ENCODE peak calls at places on chromosomes 16 and 17, in nine cellular contexts. One of them, this sample, is unnamed.

GRCh38 chr17:3968886-3969524 is 4.8 kb upstream of the ATP2A3 start:
- DNase-seq in foreskin fibroblast: no peak
- DNase-seq in fibroblast of lung: no peak
- DNase-seq in progenitor cell of endocrine pancreas: no peak
- DNase-seq in body of pancreas: no peak
- DNase-seq in heart right ventricle: no peak
- DNase-seq in neural progenitor cell: no peak
- DNase-seq in BJ: no peak
- DNase-seq in NB4: no peak
- DNase-seq in this sample: no peak

GRCh38 chr17:39812466-39812865 is 51.6 kb downstream of the IKZF3 start:
- DNase-seq in foreskin fibroblast: no peak
- DNase-seq in fibroblast of lung: no peak
- DNase-seq in heart right ventricle: no peak
- DNase-seq in body of pancreas: peak
- DNase-seq in BJ: no peak
- DNase-seq in progenitor cell of endocrine pancreas: no peak
- DNase-seq in neural progenitor cell: no peak
- DNase-seq in NB4: no peak
- DNase-seq in this sample: no peak

GRCh38 chr16:69040144-69040909 is 65.1 kb upstream of the HAS3 start:
- DNase-seq in heart right ventricle: no peak
- DNase-seq in progenitor cell of endocrine pancreas: no peak
- DNase-seq in BJ: no peak
- DNase-seq in foreskin fibroblast: peak
- DNase-seq in NB4: peak
- DNase-seq in neural progenitor cell: no peak
- DNase-seq in body of pancreas: no peak
- DNase-seq in fibroblast of lung: peak
- DNase-seq in this sample: no peak

GRCh38 chr17:21166599-21167265 is 40.0 kb downstream of the DHRS7B start:
- DNase-seq in body of pancreas: no peak
- DNase-seq in heart right ventricle: no peak
- DNase-seq in BJ: no peak
- DNase-seq in progenitor cell of endocrine pancreas: no peak
- DNase-seq in NB4: no peak
- DNase-seq in foreskin fibroblast: peak
- DNase-seq in fibroblast of lung: peak
- DNase-seq in neural progenitor cell: no peak
- DNase-seq in this sample: no peak

GRCh38 chr17:33725675-33726271 is 432.7 kb upstream of the ASIC2 start:
- DNase-seq in heart right ventricle: peak
- DNase-seq in body of pancreas: peak
- DNase-seq in foreskin fibroblast: peak
- DNase-seq in neural progenitor cell: peak
- DNase-seq in NB4: peak
- DNase-seq in fibroblast of lung: peak
- DNase-seq in BJ: no peak
- DNase-seq in progenitor cell of endocrine pancreas: peak
- DNase-seq in this sample: no peak

GRCh38 chr16:87064731-87065720 is 252.2 kb downstream of the C16orf95 start:
- DNase-seq in heart right ventricle: peak
- DNase-seq in NB4: peak
- DNase-seq in neural progenitor cell: no peak
- DNase-seq in foreskin fibroblast: no peak
- DNase-seq in fibroblast of lung: no peak
- DNase-seq in body of pancreas: no peak
- DNase-seq in progenitor cell of endocrine pancreas: no peak
- DNase-seq in BJ: no peak
- DNase-seq in this sample: no peak

GRCh38 chr16:82506734-82507133 is 120.0 kb upstream of the CDH13 start:
- DNase-seq in heart right ventricle: no peak
- DNase-seq in BJ: no peak
- DNase-seq in NB4: no peak
- DNase-seq in body of pancreas: no peak
- DNase-seq in fibroblast of lung: no peak
- DNase-seq in foreskin fibroblast: no peak
- DNase-seq in progenitor cell of endocrine pancreas: no peak
- DNase-seq in neural progenitor cell: no peak
- DNase-seq in this sample: no peak

GRCh38 chr17:31068291-31068690 is 26.5 kb upstream of the NF1 start:
- DNase-seq in heart right ventricle: peak
- DNase-seq in body of pancreas: peak
- DNase-seq in NB4: peak
- DNase-seq in neural progenitor cell: peak
- DNase-seq in fibroblast of lung: no peak
- DNase-seq in BJ: no peak
- DNase-seq in foreskin fibroblast: peak
- DNase-seq in progenitor cell of endocrine pancreas: peak
- DNase-seq in this sample: no peak

GRCh38 chr16:21166561-21166961 is 8.1 kb downstream of the LDAF1 start:
- DNase-seq in fibroblast of lung: peak
- DNase-seq in body of pancreas: no peak
- DNase-seq in NB4: peak
- DNase-seq in foreskin fibroblast: peak
- DNase-seq in heart right ventricle: no peak
- DNase-seq in progenitor cell of endocrine pancreas: no peak
- DNase-seq in BJ: no peak
- DNase-seq in neural progenitor cell: peak
- DNase-seq in this sample: no peak

GRCh38 chr16:23423496-23424049 is 29.4 kb downstream of the COG7 start:
- DNase-seq in neural progenitor cell: no peak
- DNase-seq in fibroblast of lung: peak
- DNase-seq in body of pancreas: peak
- DNase-seq in NB4: no peak
- DNase-seq in progenitor cell of endocrine pancreas: no peak
- DNase-seq in heart right ventricle: peak
- DNase-seq in foreskin fibroblast: peak
- DNase-seq in BJ: peak
- DNase-seq in this sample: no peak

GRCh38 chr17:77634710-77635109 is 323.8 kb upstream of the TNRC6C start:
- DNase-seq in progenitor cell of endocrine pancreas: no peak
- DNase-seq in foreskin fibroblast: no peak
- DNase-seq in neural progenitor cell: peak
- DNase-seq in fibroblast of lung: no peak
- DNase-seq in BJ: no peak
- DNase-seq in body of pancreas: no peak
- DNase-seq in NB4: no peak
- DNase-seq in heart right ventricle: no peak
- DNase-seq in this sample: no peak

GRCh38 chr17:48506246-48506645 is 24.6 kb downstream of the HOXB1 start:
- DNase-seq in body of pancreas: no peak
- DNase-seq in BJ: no peak
- DNase-seq in fibroblast of lung: no peak
- DNase-seq in heart right ventricle: no peak
- DNase-seq in progenitor cell of endocrine pancreas: no peak
- DNase-seq in foreskin fibroblast: no peak
- DNase-seq in NB4: no peak
- DNase-seq in neural progenitor cell: no peak
- DNase-seq in this sample: no peak

GRCh38 chr16:67869653-67870052 is 3.2 kb upstream of the EDC4 start:
- DNase-seq in body of pancreas: no peak
- DNase-seq in progenitor cell of endocrine pancreas: no peak
- DNase-seq in heart right ventricle: no peak
- DNase-seq in NB4: no peak
- DNase-seq in fibroblast of lung: no peak
- DNase-seq in neural progenitor cell: no peak
- DNase-seq in foreskin fibroblast: no peak
- DNase-seq in BJ: no peak
- DNase-seq in this sample: no peak

GRCh38 chr16:65070831-65071230 is 51.0 kb downstream of the CDH11 start:
- DNase-seq in BJ: peak
- DNase-seq in foreskin fibroblast: peak
- DNase-seq in fibroblast of lung: peak
- DNase-seq in progenitor cell of endocrine pancreas: no peak
- DNase-seq in neural progenitor cell: no peak
- DNase-seq in NB4: peak
- DNase-seq in heart right ventricle: peak
- DNase-seq in body of pancreas: peak
- DNase-seq in this sample: no peak

GRCh38 chr16:58652741-58653140 is 23.1 kb upstream of the CNOT1 start:
- DNase-seq in NB4: no peak
- DNase-seq in neural progenitor cell: peak
- DNase-seq in fibroblast of lung: peak
- DNase-seq in progenitor cell of endocrine pancreas: no peak
- DNase-seq in heart right ventricle: no peak
- DNase-seq in BJ: no peak
- DNase-seq in body of pancreas: no peak
- DNase-seq in foreskin fibroblast: peak
- DNase-seq in this sample: no peak

GRCh38 chr17:56997313-56997712 is 19.4 kb downstream of the SCPEP1 start:
- DNase-seq in NB4: no peak
- DNase-seq in foreskin fibroblast: no peak
- DNase-seq in fibroblast of lung: no peak
- DNase-seq in body of pancreas: no peak
- DNase-seq in neural progenitor cell: no peak
- DNase-seq in progenitor cell of endocrine pancreas: no peak
- DNase-seq in BJ: no peak
- DNase-seq in heart right ventricle: no peak
- DNase-seq in this sample: no peak

GRCh38 chr17:57002904-57003303 is 25.0 kb downstream of the SCPEP1 start:
- DNase-seq in heart right ventricle: no peak
- DNase-seq in progenitor cell of endocrine pancreas: no peak
- DNase-seq in BJ: no peak
- DNase-seq in neural progenitor cell: no peak
- DNase-seq in foreskin fibroblast: no peak
- DNase-seq in body of pancreas: no peak
- DNase-seq in NB4: no peak
- DNase-seq in fibroblast of lung: no peak
- DNase-seq in this sample: no peak

GRCh38 chr17:57006040-57006439 is 28.1 kb downstream of the SCPEP1 start:
- DNase-seq in fibroblast of lung: no peak
- DNase-seq in foreskin fibroblast: no peak
- DNase-seq in neural progenitor cell: no peak
- DNase-seq in progenitor cell of endocrine pancreas: no peak
- DNase-seq in body of pancreas: no peak
- DNase-seq in BJ: no peak
- DNase-seq in heart right ventricle: no peak
- DNase-seq in NB4: peak
- DNase-seq in this sample: no peak

GRCh38 chr17:57004944-57005579 is 27.1 kb downstream of the SCPEP1 start:
- DNase-seq in fibroblast of lung: no peak
- DNase-seq in NB4: peak
- DNase-seq in neural progenitor cell: peak
- DNase-seq in BJ: no peak
- DNase-seq in progenitor cell of endocrine pancreas: no peak
- DNase-seq in foreskin fibroblast: no peak
- DNase-seq in heart right ventricle: no peak
- DNase-seq in body of pancreas: peak
- DNase-seq in this sample: no peak

GRCh38 chr17:57001541-57001940 is 23.6 kb downstream of the SCPEP1 start:
- DNase-seq in fibroblast of lung: no peak
- DNase-seq in progenitor cell of endocrine pancreas: no peak
- DNase-seq in neural progenitor cell: no peak
- DNase-seq in BJ: no peak
- DNase-seq in body of pancreas: no peak
- DNase-seq in foreskin fibroblast: no peak
- DNase-seq in heart right ventricle: no peak
- DNase-seq in NB4: peak
- DNase-seq in this sample: no peak
- TF ChIP-seq CTCF in fibroblast of lung: no peak
- TF ChIP-seq CTCF in progenitor cell of endocrine pancreas: no peak
- TF ChIP-seq CTCF in neural progenitor cell: peak
- TF ChIP-seq CTCF in BJ: no peak
- TF ChIP-seq CTCF in body of pancreas: no peak
- TF ChIP-seq CTCF in foreskin fibroblast: no peak
- TF ChIP-seq CTCF in heart right ventricle: no peak
- TF ChIP-seq CTCF in NB4: no peak
- TF ChIP-seq CTCF in this sample: no peak

GRCh38 chr17:54493691-54494090 is 407.0 kb upstream of the TOM1L1 start:
- DNase-seq in progenitor cell of endocrine pancreas: no peak
- DNase-seq in BJ: no peak
- DNase-seq in body of pancreas: no peak
- DNase-seq in heart right ventricle: no peak
- DNase-seq in foreskin fibroblast: no peak
- DNase-seq in fibroblast of lung: no peak
- DNase-seq in neural progenitor cell: no peak
- DNase-seq in NB4: no peak
- DNase-seq in this sample: no peak
- TF ChIP-seq CTCF in progenitor cell of endocrine pancreas: no peak
- TF ChIP-seq CTCF in BJ: no peak
- TF ChIP-seq CTCF in body of pancreas: no peak
- TF ChIP-seq CTCF in heart right ventricle: no peak
- TF ChIP-seq CTCF in foreskin fibroblast: no peak
- TF ChIP-seq CTCF in fibroblast of lung: no peak
- TF ChIP-seq CTCF in neural progenitor cell: no peak
- TF ChIP-seq CTCF in NB4: no peak
- TF ChIP-seq CTCF in this sample: no peak

GRCh38 chr17:81397314-81398169 is 2.3 kb downstream of the BAHCC1 start:
- DNase-seq in neural progenitor cell: peak
- DNase-seq in fibroblast of lung: peak
- DNase-seq in BJ: no peak
- DNase-seq in foreskin fibroblast: peak
- DNase-seq in body of pancreas: peak
- DNase-seq in progenitor cell of endocrine pancreas: peak
- DNase-seq in NB4: peak
- DNase-seq in heart right ventricle: no peak
- DNase-seq in this sample: no peak
- TF ChIP-seq CTCF in neural progenitor cell: peak
- TF ChIP-seq CTCF in fibroblast of lung: no peak
- TF ChIP-seq CTCF in BJ: peak
- TF ChIP-seq CTCF in foreskin fibroblast: no peak
- TF ChIP-seq CTCF in body of pancreas: peak
- TF ChIP-seq CTCF in progenitor cell of endocrine pancreas: peak
- TF ChIP-seq CTCF in NB4: no peak
- TF ChIP-seq CTCF in heart right ventricle: peak
- TF ChIP-seq CTCF in this sample: peak

GRCh38 chr16:88505405-88506082 is 52.5 kb downstream of the ZFPM1 start:
- DNase-seq in BJ: no peak
- DNase-seq in neural progenitor cell: no peak
- DNase-seq in heart right ventricle: no peak
- DNase-seq in fibroblast of lung: no peak
- DNase-seq in body of pancreas: peak
- DNase-seq in NB4: peak
- DNase-seq in foreskin fibroblast: no peak
- DNase-seq in progenitor cell of endocrine pancreas: no peak
- DNase-seq in this sample: peak
- TF ChIP-seq CTCF in BJ: peak
- TF ChIP-seq CTCF in neural progenitor cell: no peak
- TF ChIP-seq CTCF in heart right ventricle: peak
- TF ChIP-seq CTCF in fibroblast of lung: peak
- TF ChIP-seq CTCF in body of pancreas: peak
- TF ChIP-seq CTCF in NB4: no peak
- TF ChIP-seq CTCF in foreskin fibroblast: peak
- TF ChIP-seq CTCF in progenitor cell of endocrine pancreas: peak
- TF ChIP-seq CTCF in this sample: peak